ENCODE peak calls at places on chromosomes 4 and X, in four cellular contexts. V, X, D and L are unnamed samples.

GRCh38 chr4:83281326-83281725 is 3.3 kb downstream of the COQ2 start:
- DNase-seq in D (no peak), X (no peak), V (no peak), L (no peak)

GRCh38 chrX:153414838-153415552 is 3.7 kb downstream of the ZFP92 start:
- DNase-seq in D (peak; percentile 55), V (peak; percentile 44), X (no peak), L (no peak)

GRCh38 chrX:17397074-17397473 is 22.1 kb downstream of the NHS start:
- DNase-seq in D (peak; percentile 42), X (no peak), V (peak; percentile 59), L (no peak)

GRCh38 chrX:119391279-119391678 is 7.9 kb upstream of the SLC25A43 start:
- DNase-seq in X (no peak), D (peak; percentile 59), V (peak; percentile 57), L (no peak)

GRCh38 chr4:124234771-124235170 is 477.8 kb downstream of the ANKRD50 start:
- DNase-seq in V (no peak), D (no peak), X (no peak), L (no peak)

GRCh38 chr4:7004331-7004730 is 38.8 kb upstream of the TADA2B start:
- DNase-seq in X (no peak), D (no peak), V (no peak), L (no peak)

GRCh38 chr4:101355767-101356702 is 8.7 kb upstream of the PPP3CA start:
- DNase-seq in D (peak; percentile 91), V (peak; percentile 92), X (no peak), L (no peak)

GRCh38 chrX:153853180-153853901 is 23.0 kb upstream of the PDZD4 start:
- DNase-seq in D (no peak), X (no peak), V (no peak), L (no peak)

GRCh38 chr4:108427946-108428345 is 192.4 kb upstream of the RPL34 start:
- DNase-seq in V (peak; percentile 10), D (peak; percentile 41), X (no peak), L (no peak)

GRCh38 chr4:27088491-27088890 is 227.8 kb downstream of the STIM2 start:
- DNase-seq in X (no peak), D (no peak), V (no peak), L (no peak)

GRCh38 chrX:111254896-111255693 is 15.2 kb downstream of the CAPN6 start:
- DNase-seq in X (no peak), V (no peak), D (no peak), L (no peak)

GRCh38 chr4:58749206-58749605 is 1639.0 kb upstream of the IGFBP7 start:
- DNase-seq in X (no peak), D (no peak), V (no peak), L (no peak)

GRCh38 chr4:1096841-1097240 is 16.5 kb downstream of the RNF212 start:
- DNase-seq in V (no peak), X (peak; percentile 11), D (no peak), L (no peak)

GRCh38 chr4:165016971-165017370 is 14.8 kb upstream of the TRIM60 start:
- DNase-seq in V (no peak), D (peak; percentile 13), X (peak; percentile 80), L (peak; percentile 25)

GRCh38 chr4:38967260-38968095 is 64.7 kb downstream of the TMEM156 start:
- DNase-seq in D (peak; percentile 97), X (no peak), V (peak; percentile 92), L (no peak)

GRCh38 chr4:24988776-24989175 is 42.0 kb downstream of the LGI2 start:
- DNase-seq in V (peak; percentile 64), D (peak; percentile 62), X (peak; percentile 84), L (peak; percentile 18)

GRCh38 chrX:83759872-83760271 is 101.1 kb upstream of the CYLC1 start:
- DNase-seq in V (peak; percentile 8), D (peak; percentile 23), X (no peak), L (no peak)

GRCh38 chrX:39688576-39689373 is 409.0 kb downstream of the BCOR start:
- DNase-seq in V (peak; percentile 21), X (peak; percentile 75), D (no peak), L (peak; percentile 57)

GRCh38 chrX:644304-645023 is 13.9 kb downstream of the SHOX start:
- DNase-seq in D (no peak), V (peak; percentile 9), X (peak; percentile 51), L (no peak)

GRCh38 chr4:42515156-42515884 is 118.0 kb downstream of the SHISA3 start:
- DNase-seq in D (peak; percentile 4), V (no peak), X (no peak), L (no peak)

GRCh38 chr4:4269856-4270255 is 20.1 kb downstream of the LYAR start:
- DNase-seq in D (peak; percentile 31), V (peak; percentile 88), X (no peak), L (no peak)

GRCh38 chr4:84597450-84597849 is 14.5 kb downstream of the CDS1 start:
- DNase-seq in X (no peak), V (no peak), D (no peak), L (no peak)

GRCh38 chrX:134369576-134369975 is 90.4 kb upstream of the HPRT1 start:
- DNase-seq in V (no peak), D (no peak), X (no peak), L (no peak)

GRCh38 chr4:128286474-128287158 is 997 bp downstream of the PGRMC2 start:
- DNase-seq in V (peak; percentile 56), X (no peak), D (peak; percentile 48), L (no peak)

GRCh38 chrX:9899640-9900075 is 67.5 kb upstream of the CLDN34 start:
- DNase-seq in D (peak; percentile 58), V (peak; percentile 48), X (no peak), L (no peak)

GRCh38 chr4:128810331-128810870 is 901 bp downstream of the JADE1 start:
- DNase-seq in V (peak; percentile 60), X (no peak), D (peak; percentile 57), L (peak; percentile 9)

GRCh38 chr4:142846105-142846728 is at the start of gene INPP4B:
- DNase-seq in X (peak; percentile 53), D (peak; percentile 49), V (peak; percentile 58), L (peak; percentile 57)

GRCh38 chrX:120999413-120999812 is 13.9 kb upstream of the CT47A1 start:
- DNase-seq in D (no peak), V (no peak), X (no peak), L (no peak)

GRCh38 chrX:121000589-121000988 is 15.0 kb upstream of the CT47A1 start:
- DNase-seq in V (peak; percentile 58), D (peak; percentile 57), X (no peak), L (no peak)
- TF ChIP-seq CTCF in V (peak; percentile 27), D (peak; percentile 47), X (peak; percentile 53), L (no peak)

GRCh38 chrX:63506320-63506719 is 155.2 kb upstream of the SPIN4 start:
- DNase-seq in D (peak; percentile 59), X (no peak), V (peak; percentile 67), L (no peak)
- TF ChIP-seq CTCF in D (peak; percentile 34), X (peak; percentile 60), V (no peak), L (no peak)

DNA sequence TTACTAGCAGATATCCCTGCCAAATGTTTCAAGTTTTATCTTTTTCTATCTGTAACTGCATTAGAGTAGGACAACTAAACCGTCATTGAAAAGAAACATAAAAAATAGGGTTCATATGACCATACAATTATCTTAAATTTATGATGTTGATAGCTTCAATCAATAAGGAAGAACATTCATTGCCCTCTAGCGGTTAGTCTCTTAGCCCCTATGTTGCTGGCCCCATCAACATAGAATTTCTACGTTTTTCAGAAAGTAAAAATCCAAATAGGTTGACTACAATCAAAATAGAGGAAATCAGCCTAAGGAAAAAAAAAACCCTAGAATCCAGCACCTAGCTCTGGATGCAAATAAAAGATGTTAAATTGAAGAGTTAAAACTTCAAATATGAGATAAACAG is 225.1 kb upstream of the ITM2A start:
- DNase-seq in D (no peak), X (no peak), V (no peak), L (no peak)
- TF ChIP-seq CTCF in D (peak; percentile 8), X (peak; percentile 49), V (no peak), L (no peak)

DNA sequence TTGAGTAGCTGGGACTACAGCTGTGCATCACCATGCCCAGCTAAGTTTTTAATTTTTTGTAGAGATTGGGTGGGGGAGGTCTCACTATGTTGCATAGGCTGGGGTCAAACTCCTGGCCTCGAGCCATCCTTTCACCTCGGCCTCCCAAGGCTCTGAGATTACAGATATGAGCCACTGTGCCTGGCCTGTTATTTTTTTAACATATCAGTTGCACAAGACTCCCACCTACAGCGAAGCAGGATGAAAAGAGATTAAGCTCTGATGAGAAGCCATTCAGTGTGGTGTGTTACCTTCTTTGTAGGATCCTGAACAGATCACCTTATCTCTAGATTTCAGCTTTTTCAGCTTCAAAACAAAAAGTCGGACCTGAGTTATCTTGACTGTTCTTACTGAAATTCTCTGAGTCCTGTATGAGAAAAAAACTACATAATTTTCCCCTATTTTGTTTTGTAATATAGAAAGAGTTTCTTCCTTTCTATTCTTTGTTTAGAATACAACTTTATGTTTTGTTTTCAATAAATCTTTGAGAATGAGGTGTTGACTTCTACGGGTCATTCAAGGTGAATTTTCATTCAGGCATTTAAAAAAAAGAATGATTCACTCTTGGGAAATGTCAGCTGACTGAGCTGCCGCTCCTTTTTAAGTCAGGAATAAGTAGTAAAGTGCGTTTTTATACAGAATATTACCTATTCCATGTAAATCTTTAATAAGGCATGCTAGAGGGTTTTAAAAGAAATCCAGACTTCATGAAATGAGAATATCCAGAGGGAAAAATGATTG is 134.6 kb downstream of the ARSF start:
- DNase-seq in D (peak; percentile 71), X (no peak), V (peak; percentile 45), L (no peak)
- TF ChIP-seq CTCF in D (no peak), X (no peak), V (no peak), L (no peak)

DNA sequence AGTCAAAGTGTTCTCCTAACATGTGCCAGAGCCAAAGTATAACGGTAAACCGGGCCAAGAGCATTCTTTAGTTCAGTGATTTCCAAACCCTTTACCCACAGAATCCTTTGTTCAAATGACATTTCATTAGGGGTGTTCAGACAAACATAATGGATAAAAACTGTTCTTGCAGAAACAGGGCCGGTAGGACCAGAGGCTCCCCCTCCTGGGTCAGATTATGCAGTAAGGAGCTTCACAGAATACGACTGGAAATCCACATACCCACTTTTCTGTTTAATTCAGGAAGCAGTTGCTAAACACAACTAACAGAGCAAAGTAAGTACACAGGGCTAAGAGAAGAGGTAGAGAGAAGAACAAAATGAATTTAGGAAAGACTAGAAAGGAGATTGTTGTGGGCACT is 46.6 kb upstream of the TMEM184C start:
- DNase-seq in V (no peak), D (peak; percentile 37), X (no peak), L (no peak)
- TF ChIP-seq CTCF in V (no peak), D (peak; percentile 22), X (no peak), L (no peak)

DNA sequence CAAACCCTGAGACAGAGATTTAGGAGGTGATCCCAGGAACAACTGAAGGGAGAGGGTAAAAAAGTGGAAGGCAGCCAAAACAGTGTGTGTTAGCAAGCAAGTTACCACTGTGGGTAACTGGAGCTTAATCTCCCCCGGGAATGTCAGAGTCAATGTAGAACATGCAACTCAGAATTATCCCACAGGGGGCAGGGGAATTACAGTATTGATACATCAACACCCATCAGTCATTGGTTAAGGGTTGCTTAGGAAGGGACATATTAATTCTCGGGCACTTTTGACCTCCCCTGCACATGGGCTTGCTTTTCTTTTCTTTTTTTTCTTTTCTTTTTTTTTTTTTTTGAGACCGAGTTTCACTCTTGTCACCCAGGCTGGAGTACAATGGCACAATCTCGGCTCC is 29.3 kb downstream of the CXorf58 start:
- DNase-seq in D (peak; percentile 50), X (no peak), V (peak; percentile 30), L (no peak)
- TF ChIP-seq CTCF in D (no peak), X (peak; percentile 47), V (no peak), L (no peak)

GRCh38 chrX:105837227-105837626 is 14.9 kb downstream of the NRK start:
- DNase-seq in D (peak; percentile 86), V (peak; percentile 77), X (no peak), L (no peak)
- TF ChIP-seq CTCF in D (no peak), V (no peak), X (no peak), L (no peak)